ENCODE peak calls at places on chromosomes 2 and 18, in four cellular contexts. One of them, this sample, is unnamed.

GRCh38 chr2:197453914-197454398 is 604 bp downstream of the COQ10B start:
- DNase-seq in transverse colon: peak; percentile 77
- DNase-seq in sigmoid colon: peak; percentile 93
- DNase-seq in ovary: no peak
- DNase-seq in this sample: no peak

GRCh38 chr18:36015629-36016028 is 43.1 kb downstream of the RMP24 start:
- DNase-seq in transverse colon: no peak
- DNase-seq in sigmoid colon: no peak
- DNase-seq in ovary: no peak
- DNase-seq in this sample: no peak

GRCh38 chr2:42927334-42928160 is 135.2 kb upstream of the HAAO start:
- DNase-seq in transverse colon: no peak
- DNase-seq in sigmoid colon: no peak
- DNase-seq in ovary: no peak
- DNase-seq in this sample: no peak

GRCh38 chr2:218168635-218169462 is 2.1 kb upstream of the CXCR1 start:
- DNase-seq in transverse colon: peak; percentile 64
- DNase-seq in sigmoid colon: peak; percentile 75
- DNase-seq in ovary: peak; percentile 18
- DNase-seq in this sample: peak; percentile 75

GRCh38 chr2:186486651-186487647 is 889 bp downstream of the ZC3H15 start:
- DNase-seq in transverse colon: no peak
- DNase-seq in sigmoid colon: no peak
- DNase-seq in ovary: no peak
- DNase-seq in this sample: no peak

GRCh38 chr2:188404341-188405004 is 112.8 kb downstream of the GULP1 start:
- DNase-seq in transverse colon: no peak
- DNase-seq in sigmoid colon: no peak
- DNase-seq in ovary: no peak
- DNase-seq in this sample: no peak

GRCh38 chr18:58263055-58263732 is 219.2 kb downstream of the NEDD4L start:
- DNase-seq in transverse colon: no peak
- DNase-seq in sigmoid colon: no peak
- DNase-seq in ovary: no peak
- DNase-seq in this sample: no peak

GRCh38 chr2:1132328-1132964 is 181.8 kb downstream of the SNTG2 start:
- DNase-seq in transverse colon: no peak
- DNase-seq in sigmoid colon: no peak
- DNase-seq in ovary: no peak
- DNase-seq in this sample: no peak

GRCh38 chr2:70084973-70085710 is 2.1 kb upstream of the PCBP1 start:
- DNase-seq in transverse colon: peak; percentile 61
- DNase-seq in sigmoid colon: peak; percentile 66
- DNase-seq in ovary: peak; percentile 44
- DNase-seq in this sample: peak; percentile 69

GRCh38 chr2:52404046-52404445 is 1363.6 kb upstream of the CHAC2 start:
- DNase-seq in transverse colon: no peak
- DNase-seq in sigmoid colon: no peak
- DNase-seq in ovary: no peak
- DNase-seq in this sample: no peak

GRCh38 chr2:208254871-208255556 is at the start of gene IDH1:
- DNase-seq in transverse colon: peak; percentile 99
- DNase-seq in sigmoid colon: peak; percentile 97
- DNase-seq in ovary: peak; percentile 96
- DNase-seq in this sample: peak; percentile 96
- TF ChIP-seq EP300 in transverse colon: no peak
- TF ChIP-seq EP300 in sigmoid colon: no peak
- TF ChIP-seq EP300 in ovary: no peak
- TF ChIP-seq EP300 in this sample: no peak

GRCh38 chr2:10302479-10303173 is at the start of gene HPCAL1:
- DNase-seq in transverse colon: peak; percentile 94
- DNase-seq in sigmoid colon: peak; percentile 93
- DNase-seq in ovary: peak; percentile 83
- DNase-seq in this sample: peak; percentile 94
- TF ChIP-seq EP300 in transverse colon: no peak
- TF ChIP-seq EP300 in sigmoid colon: no peak
- TF ChIP-seq EP300 in ovary: no peak
- TF ChIP-seq EP300 in this sample: no peak

GRCh38 chr18:10518595-10519273 is 7.1 kb upstream of the NAPG start:
- DNase-seq in transverse colon: peak; percentile 27
- DNase-seq in sigmoid colon: peak; percentile 83
- DNase-seq in ovary: peak; percentile 79
- DNase-seq in this sample: no peak
- TF ChIP-seq EP300 in transverse colon: no peak
- TF ChIP-seq EP300 in sigmoid colon: peak; percentile 36
- TF ChIP-seq EP300 in ovary: no peak
- TF ChIP-seq EP300 in this sample: peak; percentile 24

DNA sequence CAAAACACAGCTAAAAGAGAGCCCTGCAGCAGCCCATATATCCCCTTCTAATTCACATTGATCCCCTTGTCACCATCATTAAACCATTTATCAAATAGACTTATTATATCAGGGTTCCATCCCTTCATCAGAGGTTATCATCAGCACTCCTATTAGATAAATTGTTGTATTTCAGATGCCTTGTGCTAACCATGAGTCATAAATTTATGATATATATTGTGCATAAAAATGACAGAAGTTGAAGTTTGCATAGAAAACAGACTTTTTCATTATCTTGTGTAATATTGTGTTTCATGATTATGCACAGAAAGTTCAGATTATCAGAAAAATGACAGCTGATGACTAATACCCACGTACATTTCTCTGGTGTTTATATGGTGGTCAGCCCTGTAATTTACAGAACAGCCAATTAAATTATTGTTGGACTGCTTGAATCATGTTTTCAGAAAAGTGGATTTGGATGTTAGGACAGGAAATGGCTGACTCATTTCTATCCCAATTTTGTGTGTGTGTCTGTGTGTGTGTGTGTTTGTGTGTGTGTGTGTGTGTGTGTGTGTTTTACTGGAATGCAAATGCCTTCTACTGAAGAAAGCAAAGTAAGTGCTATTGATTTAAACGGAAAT is 80.9 kb downstream of the PPP1R1C start:
- DNase-seq in transverse colon: no peak
- DNase-seq in sigmoid colon: no peak
- DNase-seq in ovary: no peak
- DNase-seq in this sample: no peak
- TF ChIP-seq EP300 in transverse colon: no peak
- TF ChIP-seq EP300 in sigmoid colon: no peak
- TF ChIP-seq EP300 in ovary: no peak
- TF ChIP-seq EP300 in this sample: no peak

GRCh38 chr2:25758348-25758747 is 85.0 kb upstream of the DTNB start:
- DNase-seq in transverse colon: no peak
- DNase-seq in sigmoid colon: no peak
- DNase-seq in ovary: no peak
- DNase-seq in this sample: no peak

GRCh38 chr2:25757906-25758305 is 84.5 kb upstream of the DTNB start:
- DNase-seq in transverse colon: no peak
- DNase-seq in sigmoid colon: no peak
- DNase-seq in ovary: no peak
- DNase-seq in this sample: no peak

GRCh38 chr2:25760319-25760718 is 86.9 kb upstream of the DTNB start:
- DNase-seq in transverse colon: no peak
- DNase-seq in sigmoid colon: no peak
- DNase-seq in ovary: no peak
- DNase-seq in this sample: no peak

DNA sequence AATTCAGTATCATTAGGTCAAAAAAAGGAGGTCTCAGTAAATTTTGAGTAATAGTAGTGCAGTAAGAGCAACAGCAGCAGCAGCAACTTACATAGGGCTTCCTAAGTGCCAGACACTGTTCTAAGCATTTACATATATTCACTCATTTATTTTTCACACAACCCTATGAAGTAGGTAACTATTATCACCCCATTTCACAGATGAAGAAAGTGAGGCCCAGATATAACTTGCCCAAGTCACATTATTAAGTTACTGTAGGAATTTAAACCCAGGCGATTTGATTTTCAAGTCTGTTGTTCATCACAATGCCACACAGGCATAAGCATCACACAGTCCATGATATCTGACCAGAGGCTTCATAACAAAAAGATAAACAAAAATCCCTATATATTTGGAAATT is 90.2 kb upstream of the DTNB start:
- DNase-seq in transverse colon: no peak
- DNase-seq in sigmoid colon: no peak
- DNase-seq in ovary: no peak
- DNase-seq in this sample: no peak
- TF ChIP-seq EP300 in transverse colon: no peak
- TF ChIP-seq EP300 in sigmoid colon: no peak
- TF ChIP-seq EP300 in ovary: no peak
- TF ChIP-seq EP300 in this sample: no peak

GRCh38 chr2:9695916-9696315 is 65.1 kb upstream of the YWHAQ start:
- DNase-seq in transverse colon: no peak
- DNase-seq in sigmoid colon: peak; percentile 3
- DNase-seq in ovary: no peak
- DNase-seq in this sample: no peak

GRCh38 chr2:9694661-9695060 is 63.9 kb upstream of the YWHAQ start:
- DNase-seq in transverse colon: no peak
- DNase-seq in sigmoid colon: peak; percentile 51
- DNase-seq in ovary: no peak
- DNase-seq in this sample: no peak

GRCh38 chr2:9693138-9693520 is 62.3 kb upstream of the YWHAQ start:
- DNase-seq in transverse colon: no peak
- DNase-seq in sigmoid colon: peak; percentile 86
- DNase-seq in ovary: no peak
- DNase-seq in this sample: no peak

GRCh38 chr2:9692392-9693137 is 61.8 kb upstream of the YWHAQ start:
- DNase-seq in transverse colon: peak; percentile 33
- DNase-seq in sigmoid colon: peak; percentile 60
- DNase-seq in ovary: no peak
- DNase-seq in this sample: no peak

DNA sequence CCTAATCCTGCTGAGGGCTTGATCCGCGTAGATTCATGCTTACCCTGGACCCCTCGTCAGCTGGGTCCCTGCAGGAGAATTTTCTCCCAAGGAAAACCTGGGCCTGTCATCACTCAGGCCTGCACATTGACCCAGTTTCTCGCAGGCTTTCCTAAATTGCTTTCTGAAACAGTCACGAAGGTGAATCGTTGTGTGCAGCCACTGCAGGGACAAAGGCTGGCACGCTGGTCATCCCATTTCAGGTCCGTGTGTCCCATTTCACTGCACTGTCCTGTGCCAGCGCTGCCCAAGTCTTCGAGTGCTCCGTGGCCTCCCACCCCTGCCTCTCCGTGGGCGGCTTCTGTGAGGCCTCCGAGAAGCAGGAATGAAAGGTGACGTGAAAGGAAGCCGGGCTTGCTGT is 62.8 kb upstream of the YWHAQ start:
- DNase-seq in transverse colon: no peak
- DNase-seq in sigmoid colon: peak; percentile 41
- DNase-seq in ovary: no peak
- DNase-seq in this sample: no peak
- TF ChIP-seq EP300 in transverse colon: no peak
- TF ChIP-seq EP300 in sigmoid colon: no peak
- TF ChIP-seq EP300 in ovary: no peak
- TF ChIP-seq EP300 in this sample: no peak

GRCh38 chr2:38668092-38668491 is 2.2 kb downstream of the GALM start:
- DNase-seq in transverse colon: no peak
- DNase-seq in sigmoid colon: no peak
- DNase-seq in ovary: no peak
- DNase-seq in this sample: no peak
- TF ChIP-seq EP300 in transverse colon: no peak
- TF ChIP-seq EP300 in sigmoid colon: no peak
- TF ChIP-seq EP300 in ovary: no peak
- TF ChIP-seq EP300 in this sample: no peak

DNA sequence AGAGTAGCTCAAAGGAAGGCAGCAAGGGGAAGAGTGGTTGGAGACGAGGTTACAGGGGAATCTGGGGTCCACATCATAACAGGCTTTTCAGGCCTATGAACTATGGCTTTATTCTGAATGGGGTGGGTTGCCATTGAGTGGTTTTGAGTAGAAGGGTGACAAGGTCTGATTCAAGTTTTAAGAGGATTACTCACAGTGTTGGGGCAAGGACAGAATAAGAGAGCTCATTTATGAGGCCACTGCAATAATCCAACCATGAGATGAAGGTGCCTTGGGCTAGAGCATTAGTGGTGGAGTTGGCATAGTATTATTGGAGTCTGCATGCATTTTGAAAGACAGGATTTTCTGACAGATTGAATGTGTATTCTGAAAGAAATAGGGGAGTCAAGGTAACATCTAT is 315.9 kb downstream of the RNF144A start:
- DNase-seq in transverse colon: no peak
- DNase-seq in sigmoid colon: no peak
- DNase-seq in ovary: no peak
- DNase-seq in this sample: no peak
- TF ChIP-seq EP300 in transverse colon: no peak
- TF ChIP-seq EP300 in sigmoid colon: no peak
- TF ChIP-seq EP300 in ovary: no peak
- TF ChIP-seq EP300 in this sample: no peak